ENCODE peak calls at places on chromosomes 12 and 14, in eight cellular contexts. One of them, this sample, is unnamed. For H3K4me1, the result is how much of the 10 kb centered on the place peaks cover.

GRCh38 chr12:16893426-16893825 is 287.5 kb upstream of the LMO3 start:
- DNase-seq in endothelial cell of umbilical vein: no peak
- DNase-seq in stomach: no peak
- DNase-seq in thyroid gland: no peak
- DNase-seq in transverse colon: no peak
- DNase-seq in upper lobe of left lung: no peak
- DNase-seq in colonic mucosa: no peak
- DNase-seq in esophagus squamous epithelium: no peak
- DNase-seq in this sample: no peak

GRCh38 chr14:26729851-26730250 is 132.0 kb upstream of the NOVA1 start:
- DNase-seq in transverse colon: no peak
- DNase-seq in stomach: no peak
- DNase-seq in colonic mucosa: no peak
- DNase-seq in endothelial cell of umbilical vein: no peak
- DNase-seq in thyroid gland: no peak
- DNase-seq in upper lobe of left lung: no peak
- DNase-seq in esophagus squamous epithelium: no peak
- DNase-seq in this sample: no peak

GRCh38 chr14:74568896-74569295 is 43.1 kb downstream of the LTBP2 start:
- DNase-seq in colonic mucosa: peak
- DNase-seq in endothelial cell of umbilical vein: no peak
- DNase-seq in esophagus squamous epithelium: no peak
- DNase-seq in upper lobe of left lung: no peak
- DNase-seq in transverse colon: no peak
- DNase-seq in thyroid gland: peak
- DNase-seq in stomach: no peak
- DNase-seq in this sample: peak

GRCh38 chr14:103476631-103477030 is 46.0 kb downstream of the CKB start:
- DNase-seq in endothelial cell of umbilical vein: no peak
- DNase-seq in esophagus squamous epithelium: no peak
- DNase-seq in stomach: no peak
- DNase-seq in colonic mucosa: no peak
- DNase-seq in thyroid gland: no peak
- DNase-seq in upper lobe of left lung: no peak
- DNase-seq in transverse colon: no peak
- DNase-seq in this sample: no peak

GRCh38 chr12:22617630-22618029 is 7.3 kb upstream of the ETNK1 start:
- DNase-seq in colonic mucosa: no peak
- DNase-seq in stomach: no peak
- DNase-seq in transverse colon: no peak
- DNase-seq in endothelial cell of umbilical vein: no peak
- DNase-seq in esophagus squamous epithelium: no peak
- DNase-seq in upper lobe of left lung: no peak
- DNase-seq in thyroid gland: no peak
- DNase-seq in this sample: no peak

GRCh38 chr12:63753743-63754142 is 26.0 kb upstream of the RXYLT1 start:
- DNase-seq in colonic mucosa: no peak
- DNase-seq in upper lobe of left lung: no peak
- DNase-seq in stomach: no peak
- DNase-seq in thyroid gland: no peak
- DNase-seq in esophagus squamous epithelium: no peak
- DNase-seq in transverse colon: no peak
- DNase-seq in endothelial cell of umbilical vein: no peak
- DNase-seq in this sample: no peak

GRCh38 chr14:43789458-43789857 is 717.6 kb downstream of the FSCB start:
- DNase-seq in thyroid gland: no peak
- DNase-seq in colonic mucosa: no peak
- DNase-seq in endothelial cell of umbilical vein: no peak
- DNase-seq in transverse colon: no peak
- DNase-seq in stomach: no peak
- DNase-seq in upper lobe of left lung: no peak
- DNase-seq in esophagus squamous epithelium: no peak
- DNase-seq in this sample: no peak

GRCh38 chr14:92670177-92670576 is 78.2 kb downstream of the LGMN start:
- DNase-seq in transverse colon: no peak
- DNase-seq in stomach: no peak
- DNase-seq in upper lobe of left lung: no peak
- DNase-seq in endothelial cell of umbilical vein: no peak
- DNase-seq in thyroid gland: no peak
- DNase-seq in esophagus squamous epithelium: no peak
- DNase-seq in colonic mucosa: no peak
- DNase-seq in this sample: no peak

GRCh38 chr12:128790221-128790620 is 33.5 kb downstream of the SLC15A4 start:
- DNase-seq in endothelial cell of umbilical vein: no peak
- DNase-seq in stomach: no peak
- DNase-seq in esophagus squamous epithelium: no peak
- DNase-seq in upper lobe of left lung: no peak
- DNase-seq in colonic mucosa: no peak
- DNase-seq in thyroid gland: no peak
- DNase-seq in transverse colon: no peak
- DNase-seq in this sample: no peak

GRCh38 chr12:108833355-108833733 is 24.0 kb downstream of the SSH1 start:
- DNase-seq in endothelial cell of umbilical vein: peak
- DNase-seq in esophagus squamous epithelium: no peak
- DNase-seq in thyroid gland: no peak
- DNase-seq in upper lobe of left lung: no peak
- DNase-seq in transverse colon: no peak
- DNase-seq in stomach: no peak
- DNase-seq in colonic mucosa: no peak
- DNase-seq in this sample: no peak

GRCh38 chr12:52148541-52149181 is 43.2 kb downstream of the KRT80 start:
- DNase-seq in colonic mucosa: peak
- DNase-seq in endothelial cell of umbilical vein: no peak
- DNase-seq in upper lobe of left lung: peak
- DNase-seq in transverse colon: peak
- DNase-seq in stomach: peak
- DNase-seq in esophagus squamous epithelium: no peak
- DNase-seq in thyroid gland: peak
- DNase-seq in this sample: peak

GRCh38 chr14:50023671-50024490 is 92.5 kb downstream of the VCPKMT start:
- DNase-seq in colonic mucosa: no peak
- DNase-seq in esophagus squamous epithelium: no peak
- DNase-seq in upper lobe of left lung: no peak
- DNase-seq in transverse colon: no peak
- DNase-seq in stomach: no peak
- DNase-seq in thyroid gland: no peak
- DNase-seq in endothelial cell of umbilical vein: no peak
- DNase-seq in this sample: no peak

GRCh38 chr12:18439541-18439940 is 178.2 kb downstream of the PIK3C2G start:
- DNase-seq in esophagus squamous epithelium: no peak
- DNase-seq in endothelial cell of umbilical vein: peak
- DNase-seq in thyroid gland: no peak
- DNase-seq in upper lobe of left lung: no peak
- DNase-seq in stomach: no peak
- DNase-seq in colonic mucosa: no peak
- DNase-seq in transverse colon: no peak
- DNase-seq in this sample: no peak

GRCh38 chr12:74890237-74890599 is 319.4 kb downstream of the KCNC2 start:
- DNase-seq in stomach: no peak
- DNase-seq in endothelial cell of umbilical vein: peak
- DNase-seq in esophagus squamous epithelium: no peak
- DNase-seq in thyroid gland: no peak
- DNase-seq in colonic mucosa: no peak
- DNase-seq in upper lobe of left lung: peak
- DNase-seq in transverse colon: no peak
- DNase-seq in this sample: peak

GRCh38 chr14:35336171-35337073 is 44.2 kb downstream of the PSMA6 start:
- DNase-seq in endothelial cell of umbilical vein: peak
- DNase-seq in stomach: peak
- DNase-seq in thyroid gland: peak
- DNase-seq in colonic mucosa: peak
- DNase-seq in upper lobe of left lung: peak
- DNase-seq in transverse colon: peak
- DNase-seq in esophagus squamous epithelium: peak
- DNase-seq in this sample: peak
- H3K4me1 ChIP-seq in endothelial cell of umbilical vein: under half
- H3K4me1 ChIP-seq in stomach: half or more
- H3K4me1 ChIP-seq in thyroid gland: half or more
- H3K4me1 ChIP-seq in colonic mucosa: half or more
- H3K4me1 ChIP-seq in upper lobe of left lung: half or more
- H3K4me1 ChIP-seq in transverse colon: half or more
- H3K4me1 ChIP-seq in esophagus squamous epithelium: half or more
- H3K4me1 ChIP-seq in this sample: half or more

GRCh38 chr14:69055125-69055524 is 76.0 kb upstream of the ACTN1 start:
- DNase-seq in upper lobe of left lung: no peak
- DNase-seq in esophagus squamous epithelium: no peak
- DNase-seq in endothelial cell of umbilical vein: peak
- DNase-seq in thyroid gland: no peak
- DNase-seq in transverse colon: no peak
- DNase-seq in stomach: no peak
- DNase-seq in colonic mucosa: no peak
- DNase-seq in this sample: no peak

GRCh38 chr14:69055973-69056372 is 76.9 kb upstream of the ACTN1 start:
- DNase-seq in colonic mucosa: no peak
- DNase-seq in endothelial cell of umbilical vein: no peak
- DNase-seq in thyroid gland: no peak
- DNase-seq in stomach: no peak
- DNase-seq in esophagus squamous epithelium: no peak
- DNase-seq in upper lobe of left lung: no peak
- DNase-seq in transverse colon: no peak
- DNase-seq in this sample: no peak

GRCh38 chr14:69056389-69056788 is 77.3 kb upstream of the ACTN1 start:
- DNase-seq in stomach: no peak
- DNase-seq in thyroid gland: no peak
- DNase-seq in colonic mucosa: no peak
- DNase-seq in upper lobe of left lung: no peak
- DNase-seq in transverse colon: no peak
- DNase-seq in esophagus squamous epithelium: no peak
- DNase-seq in endothelial cell of umbilical vein: peak
- DNase-seq in this sample: no peak

GRCh38 chr14:69064596-69064995 is 85.5 kb upstream of the ACTN1 start:
- DNase-seq in upper lobe of left lung: no peak
- DNase-seq in transverse colon: no peak
- DNase-seq in colonic mucosa: no peak
- DNase-seq in thyroid gland: no peak
- DNase-seq in stomach: no peak
- DNase-seq in esophagus squamous epithelium: no peak
- DNase-seq in endothelial cell of umbilical vein: no peak
- DNase-seq in this sample: no peak

DNA sequence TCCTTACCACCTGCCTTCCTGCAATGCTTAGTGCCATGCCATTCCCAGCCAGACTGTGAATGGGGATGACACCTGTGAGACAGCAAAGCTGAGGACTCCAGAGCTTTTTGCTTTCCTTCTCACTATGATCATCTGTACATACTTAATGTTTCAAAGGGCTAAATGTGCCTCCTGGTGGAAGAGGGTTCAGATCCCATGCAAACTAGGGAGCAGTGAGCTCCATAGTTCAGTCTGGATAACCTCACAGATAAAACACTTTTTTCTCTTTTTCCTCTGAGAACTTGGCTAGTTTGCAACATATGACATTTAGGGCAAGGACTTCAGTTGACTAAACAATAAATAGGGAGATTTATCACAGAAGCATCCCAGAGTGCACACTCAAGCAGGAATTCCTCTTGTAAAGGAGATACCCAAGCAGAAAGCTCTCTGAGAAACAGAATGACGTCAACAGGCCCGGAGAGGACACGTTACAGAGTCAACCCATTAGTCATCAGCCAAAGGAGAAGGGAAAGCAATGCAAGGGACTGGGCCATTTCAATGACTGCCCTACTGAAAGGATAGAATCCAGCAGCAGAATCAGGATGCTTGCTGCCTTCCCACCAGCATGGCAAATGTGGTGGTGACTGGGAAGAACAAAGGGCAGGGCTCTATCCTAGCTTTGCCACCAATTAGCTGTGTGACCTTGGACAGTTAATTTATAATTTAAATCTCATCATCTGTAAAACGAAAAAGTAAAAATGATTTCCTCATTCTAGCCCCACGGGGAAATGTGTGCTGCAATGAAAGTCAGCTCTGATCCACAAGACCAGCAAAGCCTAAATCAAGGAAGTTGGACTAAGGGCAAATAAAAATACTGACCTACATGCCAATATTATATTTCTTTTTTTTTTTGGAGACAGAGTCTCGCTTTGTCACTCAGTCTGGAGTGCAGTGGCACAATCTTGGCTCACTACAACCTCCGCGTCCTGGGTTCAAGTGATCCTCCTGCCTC is 80.9 kb upstream of the ACTN1 start:
- DNase-seq in transverse colon: peak
- DNase-seq in stomach: no peak
- DNase-seq in colonic mucosa: no peak
- DNase-seq in thyroid gland: no peak
- DNase-seq in endothelial cell of umbilical vein: peak
- DNase-seq in upper lobe of left lung: peak
- DNase-seq in esophagus squamous epithelium: no peak
- DNase-seq in this sample: no peak
- TF ChIP-seq CTCF in transverse colon: no peak
- TF ChIP-seq CTCF in stomach: no peak
- TF ChIP-seq CTCF in colonic mucosa: no peak
- TF ChIP-seq CTCF in thyroid gland: no peak
- TF ChIP-seq CTCF in endothelial cell of umbilical vein: no peak
- TF ChIP-seq CTCF in upper lobe of left lung: no peak
- TF ChIP-seq CTCF in esophagus squamous epithelium: no peak
- TF ChIP-seq CTCF in this sample: no peak

GRCh38 chr12:22530-23201 is 43.9 kb upstream of the IQSEC3 start:
- DNase-seq in stomach: no peak
- DNase-seq in esophagus squamous epithelium: no peak
- DNase-seq in thyroid gland: no peak
- DNase-seq in transverse colon: no peak
- DNase-seq in endothelial cell of umbilical vein: no peak
- DNase-seq in upper lobe of left lung: no peak
- DNase-seq in colonic mucosa: no peak
- DNase-seq in this sample: no peak
- H3K27ac ChIP-seq in stomach: no peak
- H3K27ac ChIP-seq in esophagus squamous epithelium: no peak
- H3K27ac ChIP-seq in thyroid gland: no peak
- H3K27ac ChIP-seq in transverse colon: no peak
- H3K27ac ChIP-seq in endothelial cell of umbilical vein: no peak
- H3K27ac ChIP-seq in upper lobe of left lung: no peak
- H3K27ac ChIP-seq in colonic mucosa: no peak
- H3K27ac ChIP-seq in this sample: no peak

GRCh38 chr14:105178868-105179140 is 2.3 kb downstream of the NUDT14 start:
- DNase-seq in colonic mucosa: no peak
- DNase-seq in thyroid gland: no peak
- DNase-seq in upper lobe of left lung: no peak
- DNase-seq in endothelial cell of umbilical vein: no peak
- DNase-seq in transverse colon: no peak
- DNase-seq in stomach: no peak
- DNase-seq in esophagus squamous epithelium: no peak
- DNase-seq in this sample: no peak
- H3K4me1 ChIP-seq in colonic mucosa: under half
- H3K4me1 ChIP-seq in thyroid gland: under half
- H3K4me1 ChIP-seq in upper lobe of left lung: half or more
- H3K4me1 ChIP-seq in endothelial cell of umbilical vein: under half
- H3K4me1 ChIP-seq in transverse colon: under half
- H3K4me1 ChIP-seq in stomach: under half
- H3K4me1 ChIP-seq in esophagus squamous epithelium: half or more
- H3K4me1 ChIP-seq in this sample: under half

DNA sequence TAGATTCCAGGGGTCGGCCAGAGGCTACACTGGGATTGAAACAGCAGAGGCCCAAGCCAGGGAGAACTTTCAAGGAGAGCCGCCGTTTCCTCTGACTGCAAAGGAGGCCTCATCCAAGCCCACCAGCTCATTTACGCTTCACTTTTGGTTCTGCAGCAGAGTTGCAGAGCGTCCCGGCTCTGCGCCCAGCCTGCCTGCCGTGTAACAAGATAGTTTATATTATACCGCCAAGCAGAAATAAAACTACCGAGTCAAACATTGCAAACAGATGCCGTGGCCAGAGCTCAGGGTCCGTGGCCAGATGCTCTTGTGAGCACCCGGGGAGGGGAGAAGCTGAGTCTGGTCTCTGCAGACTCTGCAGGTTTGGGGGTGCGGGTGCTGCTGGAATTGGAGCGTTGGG is 60.7 kb upstream of the TBX3 start:
- DNase-seq in colonic mucosa: peak
- DNase-seq in upper lobe of left lung: no peak
- DNase-seq in thyroid gland: no peak
- DNase-seq in esophagus squamous epithelium: no peak
- DNase-seq in endothelial cell of umbilical vein: no peak
- DNase-seq in stomach: no peak
- DNase-seq in transverse colon: peak
- DNase-seq in this sample: no peak
- TF ChIP-seq CTCF in colonic mucosa: no peak
- TF ChIP-seq CTCF in upper lobe of left lung: no peak
- TF ChIP-seq CTCF in thyroid gland: no peak
- TF ChIP-seq CTCF in esophagus squamous epithelium: no peak
- TF ChIP-seq CTCF in endothelial cell of umbilical vein: no peak
- TF ChIP-seq CTCF in stomach: no peak
- TF ChIP-seq CTCF in transverse colon: no peak
- TF ChIP-seq CTCF in this sample: no peak